ENCODE peak calls at places on chromosome 10, in ten cellular contexts. N is stimulated activated CD4-positive, alpha-beta T cell treated with anti-CD3 and anti-CD28 coated beads, Interleukin-1b, Interleukin-23, amount 100 ng/mL, for 4 hours; W is stimulated activated naive CD4-positive, alpha-beta T cell; B is hepatocyte; K is hippocampal formation; Z is SW480; X is SK-MEL-5; R is activated T-cell treated with anti-CD3 and anti-CD28 coated beads, Interleukin-2, amount 50 U/mL, for 72 hours; T is anterior cingulate cortex; H is activated CD4-positive, alpha-beta T cell treated with anti-CD3 and anti-CD28 coated beads for 4 hours. S is an unnamed sample.

GRCh38 chr10:70433581-70434280 is 7.8 kb downstream of the NODAL start:
- DNase-seq in W (no peak), Z (no peak), T (no peak), H (no peak), B (no peak), K (no peak), X (no peak), R (no peak), N (no peak), S (no peak)

GRCh38 chr10:75660833-75661232 is 229.4 kb downstream of the LRMDA start:
- DNase-seq in Z (no peak), K (no peak), X (no peak), W (no peak), T (no peak), H (no peak), N (no peak), B (no peak), R (no peak), S (no peak)

GRCh38 chr10:78062296-78062695 is 28.6 kb downstream of the RPS24 start:
- DNase-seq in T (no peak), B (no peak), H (no peak), Z (no peak), X (no peak), R (no peak), K (no peak), W (no peak), N (no peak), S (no peak)

GRCh38 chr10:64196638-64197315 is 675.6 kb downstream of the REEP3 start:
- DNase-seq in T (no peak), K (no peak), N (no peak), X (no peak), W (no peak), H (no peak), Z (no peak), R (no peak), B (no peak), S (no peak)

GRCh38 chr10:3895045-3895609 is 110.1 kb upstream of the KLF6 start:
- DNase-seq in H (no peak), N (no peak), W (no peak), X (no peak), Z (no peak), B (no peak), K (no peak), R (no peak), T (no peak), S (no peak)

GRCh38 chr10:101536800-101537199 is 51.3 kb downstream of the POLL start:
- DNase-seq in K (no peak), H (no peak), Z (peak; percentile 16), B (no peak), R (no peak), N (no peak), T (no peak), X (peak; percentile 54), W (no peak), S (no peak)

GRCh38 chr10:96720422-96721206 is at the start of gene PIK3AP1:
- DNase-seq in N (peak; percentile 20), Z (peak; percentile 62), H (peak; percentile 35), B (peak; percentile 57), X (no peak), W (peak; percentile 16), K (no peak), T (no peak), R (peak; percentile 66), S (no peak)

GRCh38 chr10:95363303-95363912 is 72.6 kb upstream of the PDLIM1 start:
- DNase-seq in K (no peak), R (peak; percentile 61), W (peak; percentile 17), T (peak; percentile 39), Z (peak; percentile 52), H (peak; percentile 18), X (peak; percentile 74), B (peak; percentile 74), N (peak; percentile 43), S (no peak)

GRCh38 chr10:14621037-14621436 is 153.7 kb downstream of the FAM107B start:
- DNase-seq in X (no peak), N (no peak), H (no peak), K (no peak), B (no peak), Z (no peak), T (no peak), W (no peak), R (no peak), S (no peak)

GRCh38 chr10:50326757-50327701 is 75.7 kb upstream of the ASAH2 start:
- DNase-seq in X (no peak), K (no peak), T (no peak), R (no peak), N (no peak), H (no peak), Z (no peak), B (no peak), W (no peak), S (no peak)

GRCh38 chr10:79336739-79337138 is 10.5 kb upstream of the PPIF start:
- DNase-seq in B (no peak), N (no peak), W (no peak), R (no peak), K (no peak), Z (no peak), T (no peak), H (no peak), X (no peak), S (no peak)

GRCh38 chr10:33263453-33263852 is 71.0 kb downstream of the NRP1 start:
- DNase-seq in K (no peak), T (no peak), X (no peak), W (no peak), Z (no peak), R (no peak), B (no peak), H (no peak), N (no peak), S (no peak)

GRCh38 chr10:88880287-88881094 is 446 bp downstream of the STAMBPL1 start:
- DNase-seq in H (peak; percentile 63), R (peak; percentile 81), B (peak; percentile 86), W (peak; percentile 70), K (peak; percentile 68), T (peak; percentile 62), X (peak; percentile 71), Z (peak; percentile 85), N (peak; percentile 40), S (peak; percentile 6)

GRCh38 chr10:131201741-131202515 is 109.6 kb downstream of the TCERG1L start:
- DNase-seq in Z (no peak), R (no peak), N (no peak), X (no peak), B (no peak), W (no peak), K (no peak), H (no peak), T (no peak), S (no peak)

GRCh38 chr10:88553116-88553752 is 29.9 kb downstream of the RNLS start:
- DNase-seq in T (peak; percentile 3), B (peak; percentile 74), W (peak; percentile 8), X (peak; percentile 73), N (peak; percentile 3), K (peak; percentile 25), R (peak; percentile 28), Z (peak; percentile 60), H (peak; percentile 11), S (no peak)

GRCh38 chr10:75441682-75442081 is 10.3 kb downstream of the LRMDA start:
- DNase-seq in K (no peak), H (no peak), X (no peak), T (no peak), W (no peak), Z (no peak), B (no peak), N (no peak), R (no peak), S (no peak)

S was measured in thoracic aorta.